ENCODE peak calls at places on chromosomes 12 and 14, in five cellular contexts. One of them, this sample, is unnamed.

GRCh38 chr12:77372469-77372868 is 307.1 kb upstream of the E2F7 start:
- DNase-seq in stimulated activated effector memory CD8-positive, alpha-beta T cell treated with anti-CD3 and anti-CD28 coated beads, Interleukin-12 subunit alpha, Interleukin-12 subunit beta, amount 100 ng/mL, for 72 hours: no peak
- DNase-seq in AG09309: no peak
- DNase-seq in mammary epithelial cell: no peak
- DNase-seq in hepatic stellate cell: no peak
- DNase-seq in this sample: no peak

GRCh38 chr14:95695051-95695450 is 8.8 kb downstream of the TCL1B start:
- DNase-seq in stimulated activated effector memory CD8-positive, alpha-beta T cell treated with anti-CD3 and anti-CD28 coated beads, Interleukin-12 subunit alpha, Interleukin-12 subunit beta, amount 100 ng/mL, for 72 hours: no peak
- DNase-seq in AG09309: no peak
- DNase-seq in mammary epithelial cell: no peak
- DNase-seq in hepatic stellate cell: no peak
- DNase-seq in this sample: no peak

GRCh38 chr12:115354007-115354452 is 670.1 kb upstream of the TBX3 start:
- DNase-seq in stimulated activated effector memory CD8-positive, alpha-beta T cell treated with anti-CD3 and anti-CD28 coated beads, Interleukin-12 subunit alpha, Interleukin-12 subunit beta, amount 100 ng/mL, for 72 hours: no peak
- DNase-seq in AG09309: peak; percentile 88
- DNase-seq in mammary epithelial cell: peak; percentile 99
- DNase-seq in hepatic stellate cell: peak; percentile 82
- DNase-seq in this sample: peak; percentile 99

GRCh38 chr14:58785741-58786140 is 148.0 kb downstream of the DACT1 start:
- DNase-seq in stimulated activated effector memory CD8-positive, alpha-beta T cell treated with anti-CD3 and anti-CD28 coated beads, Interleukin-12 subunit alpha, Interleukin-12 subunit beta, amount 100 ng/mL, for 72 hours: no peak
- DNase-seq in AG09309: no peak
- DNase-seq in mammary epithelial cell: no peak
- DNase-seq in hepatic stellate cell: no peak
- DNase-seq in this sample: no peak

GRCh38 chr12:19462441-19462840 is 23.1 kb downstream of the AEBP2 start:
- DNase-seq in stimulated activated effector memory CD8-positive, alpha-beta T cell treated with anti-CD3 and anti-CD28 coated beads, Interleukin-12 subunit alpha, Interleukin-12 subunit beta, amount 100 ng/mL, for 72 hours: no peak
- DNase-seq in AG09309: no peak
- DNase-seq in mammary epithelial cell: no peak
- DNase-seq in hepatic stellate cell: no peak
- DNase-seq in this sample: no peak

GRCh38 chr14:101367421-101368261 is 193.7 kb upstream of the DIO3 start:
- DNase-seq in stimulated activated effector memory CD8-positive, alpha-beta T cell treated with anti-CD3 and anti-CD28 coated beads, Interleukin-12 subunit alpha, Interleukin-12 subunit beta, amount 100 ng/mL, for 72 hours: no peak
- DNase-seq in AG09309: no peak
- DNase-seq in mammary epithelial cell: no peak
- DNase-seq in hepatic stellate cell: no peak
- DNase-seq in this sample: no peak

GRCh38 chr12:212799-213526 is 994 bp downstream of the SLC6A12 start:
- DNase-seq in stimulated activated effector memory CD8-positive, alpha-beta T cell treated with anti-CD3 and anti-CD28 coated beads, Interleukin-12 subunit alpha, Interleukin-12 subunit beta, amount 100 ng/mL, for 72 hours: no peak
- DNase-seq in AG09309: no peak
- DNase-seq in mammary epithelial cell: no peak
- DNase-seq in hepatic stellate cell: no peak
- DNase-seq in this sample: no peak

GRCh38 chr12:54701940-54702592 is 53.9 kb upstream of the DCD start:
- DNase-seq in stimulated activated effector memory CD8-positive, alpha-beta T cell treated with anti-CD3 and anti-CD28 coated beads, Interleukin-12 subunit alpha, Interleukin-12 subunit beta, amount 100 ng/mL, for 72 hours: no peak
- DNase-seq in AG09309: peak; percentile 10
- DNase-seq in mammary epithelial cell: peak; percentile 12
- DNase-seq in hepatic stellate cell: no peak
- DNase-seq in this sample: peak; percentile 66

GRCh38 chr12:55996201-55996714 is 818 bp upstream of the SUOX start:
- DNase-seq in stimulated activated effector memory CD8-positive, alpha-beta T cell treated with anti-CD3 and anti-CD28 coated beads, Interleukin-12 subunit alpha, Interleukin-12 subunit beta, amount 100 ng/mL, for 72 hours: peak; percentile 48
- DNase-seq in AG09309: no peak
- DNase-seq in mammary epithelial cell: peak; percentile 39
- DNase-seq in hepatic stellate cell: peak; percentile 57
- DNase-seq in this sample: peak; percentile 70

GRCh38 chr12:94879542-94879941 is 124.0 kb downstream of the NDUFA12 start:
- DNase-seq in stimulated activated effector memory CD8-positive, alpha-beta T cell treated with anti-CD3 and anti-CD28 coated beads, Interleukin-12 subunit alpha, Interleukin-12 subunit beta, amount 100 ng/mL, for 72 hours: no peak
- DNase-seq in AG09309: no peak
- DNase-seq in mammary epithelial cell: no peak
- DNase-seq in hepatic stellate cell: no peak
- DNase-seq in this sample: peak; percentile 52

GRCh38 chr12:46391630-46392029 is 19.1 kb upstream of the SLC38A2 start:
- DNase-seq in stimulated activated effector memory CD8-positive, alpha-beta T cell treated with anti-CD3 and anti-CD28 coated beads, Interleukin-12 subunit alpha, Interleukin-12 subunit beta, amount 100 ng/mL, for 72 hours: no peak
- DNase-seq in AG09309: no peak
- DNase-seq in mammary epithelial cell: no peak
- DNase-seq in hepatic stellate cell: no peak
- DNase-seq in this sample: no peak

GRCh38 chr14:99721792-99722516 is 37.9 kb downstream of the CYP46A1 start:
- DNase-seq in stimulated activated effector memory CD8-positive, alpha-beta T cell treated with anti-CD3 and anti-CD28 coated beads, Interleukin-12 subunit alpha, Interleukin-12 subunit beta, amount 100 ng/mL, for 72 hours: no peak
- DNase-seq in AG09309: no peak
- DNase-seq in mammary epithelial cell: no peak
- DNase-seq in hepatic stellate cell: no peak
- DNase-seq in this sample: no peak

GRCh38 chr12:2669560-2669959 is 125.2 kb upstream of the FKBP4 start:
- DNase-seq in stimulated activated effector memory CD8-positive, alpha-beta T cell treated with anti-CD3 and anti-CD28 coated beads, Interleukin-12 subunit alpha, Interleukin-12 subunit beta, amount 100 ng/mL, for 72 hours: no peak
- DNase-seq in AG09309: no peak
- DNase-seq in mammary epithelial cell: no peak
- DNase-seq in hepatic stellate cell: no peak
- DNase-seq in this sample: no peak

GRCh38 chr12:87382959-87383591 is 646.1 kb downstream of the C12orf50 start:
- DNase-seq in stimulated activated effector memory CD8-positive, alpha-beta T cell treated with anti-CD3 and anti-CD28 coated beads, Interleukin-12 subunit alpha, Interleukin-12 subunit beta, amount 100 ng/mL, for 72 hours: no peak
- DNase-seq in AG09309: no peak
- DNase-seq in mammary epithelial cell: no peak
- DNase-seq in hepatic stellate cell: no peak
- DNase-seq in this sample: no peak

GRCh38 chr12:92452763-92453162 is 250.0 kb upstream of the PLEKHG7 start:
- DNase-seq in stimulated activated effector memory CD8-positive, alpha-beta T cell treated with anti-CD3 and anti-CD28 coated beads, Interleukin-12 subunit alpha, Interleukin-12 subunit beta, amount 100 ng/mL, for 72 hours: no peak
- DNase-seq in AG09309: no peak
- DNase-seq in mammary epithelial cell: no peak
- DNase-seq in hepatic stellate cell: no peak
- DNase-seq in this sample: no peak

GRCh38 chr12:119375619-119376018 is 41.1 kb downstream of the CCDC60 start:
- DNase-seq in stimulated activated effector memory CD8-positive, alpha-beta T cell treated with anti-CD3 and anti-CD28 coated beads, Interleukin-12 subunit alpha, Interleukin-12 subunit beta, amount 100 ng/mL, for 72 hours: no peak
- DNase-seq in AG09309: no peak
- DNase-seq in mammary epithelial cell: no peak
- DNase-seq in hepatic stellate cell: no peak
- DNase-seq in this sample: no peak

GRCh38 chr12:124217508-124217981 is 77.3 kb upstream of the RFLNA start:
- DNase-seq in stimulated activated effector memory CD8-positive, alpha-beta T cell treated with anti-CD3 and anti-CD28 coated beads, Interleukin-12 subunit alpha, Interleukin-12 subunit beta, amount 100 ng/mL, for 72 hours: no peak
- DNase-seq in AG09309: no peak
- DNase-seq in mammary epithelial cell: no peak
- DNase-seq in hepatic stellate cell: no peak
- DNase-seq in this sample: peak; percentile 8

GRCh38 chr12:49540229-49541139 is 1.7 kb downstream of the KCNH3 start:
- DNase-seq in stimulated activated effector memory CD8-positive, alpha-beta T cell treated with anti-CD3 and anti-CD28 coated beads, Interleukin-12 subunit alpha, Interleukin-12 subunit beta, amount 100 ng/mL, for 72 hours: no peak
- DNase-seq in AG09309: no peak
- DNase-seq in mammary epithelial cell: peak; percentile 72
- DNase-seq in hepatic stellate cell: no peak
- DNase-seq in this sample: peak; percentile 89

This sample was measured in epithelial cell of esophagus.